ENCODE peak calls at places on chromosomes 6 and 20, in eight cellular contexts. F is neural progenitor cell, B is renal cortical epithelial cell, K is NCI-H1092, T is occipital lobe, Z is BE2C, Q is transverse colon, C is NCI-H1105. N is an unnamed sample.
A peak's percentile ranks its signal among the peaks of the same experiment; 100 is the strongest.

GRCh38 chr6:33610779-33611421 is 10.2 kb upstream of the ITPR3 start:
- DNase-seq in C (no peak), T (peak; percentile 35), K (no peak), Q (peak; percentile 80), Z (no peak), B (no peak), F (peak; percentile 51), N (no peak)

GRCh38 chr20:59165794-59166709 is 2.4 kb downstream of the ZNF831 start:
- DNase-seq in B (no peak), T (no peak), Z (no peak), C (no peak), F (no peak), K (no peak), Q (no peak), N (no peak)

GRCh38 chr6:53066059-53066406 is 829 bp downstream of the FBXO9 start:
- DNase-seq in F (no peak), C (no peak), Z (peak; percentile 39), K (no peak), Q (peak; percentile 52), B (no peak), T (peak; percentile 39), N (peak; percentile 21)

GRCh38 chr6:113317870-113318269 is 539.3 kb upstream of the MARCKS start:
- DNase-seq in F (peak; percentile 52), Z (peak; percentile 16), K (no peak), Q (no peak), B (no peak), T (no peak), C (peak; percentile 79), N (no peak)

GRCh38 chr20:20820104-20820503 is 107.7 kb upstream of the RALGAPA2 start:
- DNase-seq in Q (no peak), K (no peak), Z (peak; percentile 26), B (peak; percentile 22), F (peak; percentile 66), T (no peak), C (no peak), N (no peak)

GRCh38 chr6:157288575-157288974 is 34.7 kb downstream of the TMEM242 start:
- DNase-seq in Q (no peak), T (no peak), F (no peak), B (no peak), C (no peak), K (no peak), Z (no peak), N (no peak)

GRCh38 chr6:128759901-128760300 is 123.0 kb upstream of the LAMA2 start:
- DNase-seq in B (no peak), F (no peak), T (no peak), Z (no peak), C (no peak), K (no peak), Q (no peak), N (no peak)

GRCh38 chr20:23782366-23782983 is 31.7 kb upstream of the CST1 start:
- DNase-seq in T (no peak), Q (no peak), Z (no peak), K (no peak), F (peak; percentile 46), C (no peak), B (no peak), N (peak; percentile 43)

GRCh38 chr6:140736227-140736626 is 1361.8 kb upstream of the CITED2 start:
- DNase-seq in F (no peak), Q (no peak), C (no peak), B (no peak), Z (no peak), T (no peak), K (no peak), N (no peak)

N was measured in Caki2.